ENCODE peak calls at places on chromosome 1, in eight cellular contexts. One of them, this sample, is unnamed.

GRCh38 chr1:87961992-87962391 is 633.3 kb downstream of the LMO4 start:
- DNase-seq in tibial nerve: no peak
- DNase-seq in activated CD4-positive, CD25-positive, alpha-beta regulatory T cell treated with anti-CD3 and anti-CD28 coated beads, Interleukin-2, amount 50 U/mL, for 72 hours: no peak
- DNase-seq in colonic mucosa: no peak
- DNase-seq in choroid plexus epithelial cell: peak
- DNase-seq in uterus: no peak
- DNase-seq in ELF-1: no peak
- DNase-seq in aorta: no peak
- DNase-seq in this sample: no peak

GRCh38 chr1:6198646-6199297 is 623 bp downstream of the RPL22 start:
- DNase-seq in tibial nerve: no peak
- DNase-seq in activated CD4-positive, CD25-positive, alpha-beta regulatory T cell treated with anti-CD3 and anti-CD28 coated beads, Interleukin-2, amount 50 U/mL, for 72 hours: no peak
- DNase-seq in colonic mucosa: peak
- DNase-seq in choroid plexus epithelial cell: peak
- DNase-seq in uterus: no peak
- DNase-seq in ELF-1: no peak
- DNase-seq in aorta: no peak
- DNase-seq in this sample: peak

GRCh38 chr1:112735752-112736151 is 20.6 kb upstream of the PPM1J start:
- DNase-seq in tibial nerve: no peak
- DNase-seq in activated CD4-positive, CD25-positive, alpha-beta regulatory T cell treated with anti-CD3 and anti-CD28 coated beads, Interleukin-2, amount 50 U/mL, for 72 hours: no peak
- DNase-seq in colonic mucosa: no peak
- DNase-seq in choroid plexus epithelial cell: peak
- DNase-seq in uterus: no peak
- DNase-seq in ELF-1: no peak
- DNase-seq in aorta: no peak
- DNase-seq in this sample: peak

GRCh38 chr1:155873860-155874259 is 14.5 kb downstream of the SYT11 start:
- DNase-seq in tibial nerve: no peak
- DNase-seq in activated CD4-positive, CD25-positive, alpha-beta regulatory T cell treated with anti-CD3 and anti-CD28 coated beads, Interleukin-2, amount 50 U/mL, for 72 hours: no peak
- DNase-seq in colonic mucosa: peak
- DNase-seq in choroid plexus epithelial cell: peak
- DNase-seq in uterus: no peak
- DNase-seq in ELF-1: no peak
- DNase-seq in aorta: peak
- DNase-seq in this sample: no peak

GRCh38 chr1:162151900-162152829 is 82.7 kb downstream of the NOS1AP start:
- DNase-seq in tibial nerve: peak
- DNase-seq in activated CD4-positive, CD25-positive, alpha-beta regulatory T cell treated with anti-CD3 and anti-CD28 coated beads, Interleukin-2, amount 50 U/mL, for 72 hours: no peak
- DNase-seq in colonic mucosa: no peak
- DNase-seq in choroid plexus epithelial cell: peak
- DNase-seq in uterus: no peak
- DNase-seq in ELF-1: peak
- DNase-seq in aorta: no peak
- DNase-seq in this sample: no peak

GRCh38 chr1:39272027-39272790 is 67.7 kb downstream of the MACF1 start:
- DNase-seq in tibial nerve: no peak
- DNase-seq in activated CD4-positive, CD25-positive, alpha-beta regulatory T cell treated with anti-CD3 and anti-CD28 coated beads, Interleukin-2, amount 50 U/mL, for 72 hours: no peak
- DNase-seq in colonic mucosa: no peak
- DNase-seq in choroid plexus epithelial cell: peak
- DNase-seq in uterus: no peak
- DNase-seq in ELF-1: peak
- DNase-seq in aorta: no peak
- DNase-seq in this sample: no peak

GRCh38 chr1:244010191-244010590 is 40.9 kb upstream of the ZBTB18 start:
- DNase-seq in tibial nerve: no peak
- DNase-seq in activated CD4-positive, CD25-positive, alpha-beta regulatory T cell treated with anti-CD3 and anti-CD28 coated beads, Interleukin-2, amount 50 U/mL, for 72 hours: no peak
- DNase-seq in colonic mucosa: no peak
- DNase-seq in choroid plexus epithelial cell: no peak
- DNase-seq in uterus: no peak
- DNase-seq in ELF-1: no peak
- DNase-seq in aorta: no peak
- DNase-seq in this sample: peak

GRCh38 chr1:59733443-59734141 is 81.2 kb upstream of the HOOK1 start:
- DNase-seq in tibial nerve: no peak
- DNase-seq in activated CD4-positive, CD25-positive, alpha-beta regulatory T cell treated with anti-CD3 and anti-CD28 coated beads, Interleukin-2, amount 50 U/mL, for 72 hours: no peak
- DNase-seq in colonic mucosa: no peak
- DNase-seq in choroid plexus epithelial cell: peak
- DNase-seq in uterus: no peak
- DNase-seq in ELF-1: no peak
- DNase-seq in aorta: no peak
- DNase-seq in this sample: peak

GRCh38 chr1:93758842-93759515 is 77.3 kb upstream of the BCAR3 start:
- DNase-seq in tibial nerve: no peak
- DNase-seq in activated CD4-positive, CD25-positive, alpha-beta regulatory T cell treated with anti-CD3 and anti-CD28 coated beads, Interleukin-2, amount 50 U/mL, for 72 hours: no peak
- DNase-seq in colonic mucosa: no peak
- DNase-seq in choroid plexus epithelial cell: peak
- DNase-seq in uterus: no peak
- DNase-seq in ELF-1: no peak
- DNase-seq in aorta: no peak
- DNase-seq in this sample: peak

GRCh38 chr1:184298321-184299052 is 88.3 kb upstream of the C1orf21 start:
- DNase-seq in tibial nerve: no peak
- DNase-seq in activated CD4-positive, CD25-positive, alpha-beta regulatory T cell treated with anti-CD3 and anti-CD28 coated beads, Interleukin-2, amount 50 U/mL, for 72 hours: no peak
- DNase-seq in colonic mucosa: no peak
- DNase-seq in choroid plexus epithelial cell: no peak
- DNase-seq in uterus: no peak
- DNase-seq in ELF-1: no peak
- DNase-seq in aorta: no peak
- DNase-seq in this sample: no peak

GRCh38 chr1:155093938-155094621 is 15.4 kb downstream of the EFNA3 start:
- DNase-seq in tibial nerve: no peak
- DNase-seq in activated CD4-positive, CD25-positive, alpha-beta regulatory T cell treated with anti-CD3 and anti-CD28 coated beads, Interleukin-2, amount 50 U/mL, for 72 hours: no peak
- DNase-seq in colonic mucosa: peak
- DNase-seq in choroid plexus epithelial cell: peak
- DNase-seq in uterus: peak
- DNase-seq in ELF-1: peak
- DNase-seq in aorta: no peak
- DNase-seq in this sample: no peak

GRCh38 chr1:200856716-200857352 is 15.9 kb upstream of the GPR25 start:
- DNase-seq in tibial nerve: no peak
- DNase-seq in activated CD4-positive, CD25-positive, alpha-beta regulatory T cell treated with anti-CD3 and anti-CD28 coated beads, Interleukin-2, amount 50 U/mL, for 72 hours: no peak
- DNase-seq in colonic mucosa: no peak
- DNase-seq in choroid plexus epithelial cell: peak
- DNase-seq in uterus: no peak
- DNase-seq in ELF-1: no peak
- DNase-seq in aorta: no peak
- DNase-seq in this sample: no peak

GRCh38 chr1:207327994-207328393 is 6.5 kb downstream of the CD55 start:
- DNase-seq in tibial nerve: no peak
- DNase-seq in activated CD4-positive, CD25-positive, alpha-beta regulatory T cell treated with anti-CD3 and anti-CD28 coated beads, Interleukin-2, amount 50 U/mL, for 72 hours: no peak
- DNase-seq in colonic mucosa: no peak
- DNase-seq in choroid plexus epithelial cell: peak
- DNase-seq in uterus: no peak
- DNase-seq in ELF-1: no peak
- DNase-seq in aorta: no peak
- DNase-seq in this sample: no peak

This sample was measured in osteoblast.